ENCODE peak calls at places on chromosome 19, in nine cellular contexts. G, J, K, F, X, H, M, Q and D are unnamed samples.
A peak's percentile ranks its signal among the peaks of the same experiment; 100 is the strongest.

GRCh38 chr19:46218160-46218559 is 11.4 kb upstream of the IGFL1 start:
- DNase-seq in F (peak; percentile 31), G (peak; percentile 38), X (no peak), H (peak; percentile 32), Q (no peak), K (peak; percentile 89), M (peak; percentile 59), J (no peak), D (no peak)

GRCh38 chr19:3554254-3555083 is 2.9 kb downstream of the MFSD12 start:
- DNase-seq in X (no peak), F (no peak), K (no peak), M (no peak), G (no peak), Q (peak; percentile 77), H (no peak), J (no peak), D (no peak)

GRCh38 chr19:38207543-38207942 is 16.5 kb downstream of the DPF1 start:
- DNase-seq in H (no peak), M (no peak), X (no peak), J (no peak), G (no peak), Q (no peak), K (no peak), F (no peak), D (no peak)

GRCh38 chr19:16824658-16825311 is 4.4 kb upstream of the SIN3B start:
- DNase-seq in H (peak; percentile 35), Q (no peak), F (no peak), K (peak; percentile 18), X (peak; percentile 81), G (no peak), M (peak; percentile 29), J (no peak), D (peak; percentile 59)

GRCh38 chr19:20359933-20360720 is 193.1 kb downstream of the ZNF486 start:
- DNase-seq in F (no peak), K (peak; percentile 47), M (no peak), Q (no peak), X (no peak), G (no peak), H (no peak), J (no peak), D (no peak)

GRCh38 chr19:47435196-47435595 is 15.9 kb upstream of the MEIS3 start:
- DNase-seq in J (no peak), K (no peak), X (no peak), H (no peak), G (no peak), Q (no peak), F (no peak), M (no peak), D (no peak)

GRCh38 chr19:16335226-16335625 is 10.6 kb downstream of the KLF2 start:
- DNase-seq in X (no peak), F (no peak), M (no peak), K (no peak), H (no peak), J (no peak), G (no peak), Q (peak; percentile 82), D (no peak)

GRCh38 chr19:3210347-3211017 is 14.0 kb upstream of the CELF5 start:
- DNase-seq in M (peak; percentile 35), H (peak; percentile 9), F (peak; percentile 39), X (no peak), G (peak; percentile 34), J (no peak), K (peak; percentile 61), Q (peak; percentile 91), D (peak; percentile 15)

GRCh38 chr19:49431330-49431749 is 6.2 kb downstream of the GFY start:
- DNase-seq in K (no peak), J (no peak), X (no peak), M (no peak), H (no peak), Q (no peak), G (no peak), F (no peak), D (no peak)

GRCh38 chr19:30361721-30362120 is 10.5 kb upstream of the ZNF536 start:
- DNase-seq in F (no peak), X (no peak), K (no peak), G (no peak), H (no peak), J (no peak), Q (no peak), M (no peak), D (no peak)

GRCh38 chr19:49889687-49890348 is 6.9 kb downstream of the IL4I1 start:
- DNase-seq in J (no peak), Q (peak; percentile 92), K (peak; percentile 91), M (peak; percentile 85), X (peak; percentile 60), G (peak; percentile 88), F (peak; percentile 78), H (peak; percentile 63), D (peak; percentile 90)

GRCh38 chr19:7211191-7211988 is 82.8 kb downstream of the INSR start:
- DNase-seq in K (no peak), F (peak; percentile 83), J (no peak), H (peak; percentile 90), G (no peak), M (peak; percentile 85), X (no peak), Q (peak; percentile 79), D (no peak)

GRCh38 chr19:56507446-56508281 is at the start of gene ZNF471:
- DNase-seq in F (peak; percentile 99), H (peak; percentile 98), J (peak; percentile 96), K (peak; percentile 96), X (peak; percentile 98), G (peak; percentile 93), M (peak; percentile 99), Q (peak; percentile 97), D (peak; percentile 100)

GRCh38 chr19:6058411-6059201 is 51.7 kb downstream of the RFX2 start:
- DNase-seq in H (no peak), M (no peak), J (no peak), G (no peak), Q (no peak), F (no peak), X (no peak), K (no peak), D (no peak)

GRCh38 chr19:44687898-44688297 is 11.1 kb upstream of the CEACAM16 start:
- DNase-seq in X (no peak), H (no peak), J (no peak), G (no peak), K (no peak), F (no peak), M (no peak), Q (no peak), D (no peak)

GRCh38 chr19:46946090-46946489 is 73.5 kb upstream of the NPAS1 start:
- DNase-seq in M (no peak), F (no peak), G (no peak), Q (no peak), X (no peak), K (no peak), J (no peak), H (no peak), D (no peak)

GRCh38 chr19:18853755-18854427 is 22.1 kb downstream of the UPF1 start:
- DNase-seq in K (no peak), J (no peak), X (no peak), F (no peak), H (no peak), Q (peak; percentile 75), M (no peak), G (no peak), D (peak; percentile 21)
- TF ChIP-seq CTCF in K (peak; percentile 4), J (no peak), X (no peak), F (no peak), H (no peak), Q (no peak), M (no peak), G (no peak), D (no peak)

GRCh38 chr19:28349604-28350003 is 863.3 kb downstream of the UQCRFS1 start:
- DNase-seq in F (no peak), X (no peak), G (no peak), K (no peak), J (no peak), Q (no peak), M (no peak), H (no peak), D (no peak)

GRCh38 chr19:28351761-28352160 is 861.2 kb downstream of the UQCRFS1 start:
- DNase-seq in H (peak; percentile 17), M (no peak), G (no peak), K (no peak), Q (no peak), X (peak; percentile 71), F (no peak), J (no peak), D (peak; percentile 1)

GRCh38 chr19:28345811-28346210 is 867.1 kb downstream of the UQCRFS1 start:
- DNase-seq in H (peak; percentile 59), J (no peak), K (no peak), M (no peak), Q (no peak), F (no peak), X (peak; percentile 35), G (no peak), D (no peak)

GRCh38 chr19:28350673-28351072 is 862.3 kb downstream of the UQCRFS1 start:
- DNase-seq in X (no peak), H (no peak), F (no peak), K (no peak), Q (no peak), G (no peak), J (no peak), M (no peak), D (no peak)

DNA sequence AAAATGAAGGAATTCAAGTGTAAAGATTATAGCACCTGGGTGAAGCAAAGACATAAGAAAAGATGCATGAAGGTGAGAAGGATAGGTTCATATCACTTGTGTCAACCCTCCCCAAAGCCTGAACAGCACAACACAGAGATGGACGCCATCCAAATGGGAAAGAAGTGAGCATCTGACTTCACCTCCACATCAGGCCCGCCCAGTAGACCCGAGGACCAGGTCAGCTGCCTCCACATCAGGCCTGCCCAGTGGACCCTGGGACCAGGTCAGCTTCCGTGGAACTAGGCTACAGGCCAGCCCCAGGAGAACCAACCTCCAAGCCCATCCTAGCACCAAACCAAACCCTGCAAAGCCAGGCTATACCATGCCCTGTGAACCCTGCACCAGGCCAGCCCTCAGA is 862.9 kb downstream of the UQCRFS1 start:
- DNase-seq in X (no peak), J (no peak), F (no peak), H (no peak), G (no peak), M (no peak), K (no peak), Q (no peak), D (no peak)
- H3K4me3 ChIP-seq in X (no peak overlapping the region), J (no peak overlapping the region), F (no peak overlapping the region), H (no peak overlapping the region), G (no peak overlapping the region), M (no peak overlapping the region), K (no peak overlapping the region), Q (no peak overlapping the region), D (no peak overlapping the region)

DNA sequence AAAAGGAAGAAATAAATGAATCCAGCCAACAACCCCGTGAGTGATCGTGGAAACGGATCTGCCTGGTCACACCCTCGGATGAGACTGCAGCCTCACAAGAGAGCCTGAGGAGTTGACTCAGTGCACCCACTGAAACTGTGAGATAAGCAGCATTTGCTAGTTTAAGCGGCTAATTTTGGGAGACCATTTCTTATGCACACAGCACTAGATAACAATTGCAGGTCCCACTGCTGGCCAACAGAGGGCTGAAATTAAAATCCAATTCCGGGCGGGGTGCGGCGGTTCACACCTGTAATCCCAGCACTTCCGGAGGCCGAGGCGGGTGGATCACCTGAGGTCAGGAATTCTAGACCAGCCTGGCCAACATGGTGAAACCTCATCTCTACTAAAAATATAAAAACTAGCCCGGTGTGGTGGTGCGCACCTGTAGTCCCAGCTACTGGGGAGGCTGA is 3.6 kb downstream of the UQCR11 start:
- DNase-seq in K (no peak), F (no peak), M (no peak), X (no peak), G (no peak), Q (no peak), H (no peak), J (no peak), D (no peak)
- TF ChIP-seq CTCF in K (peak; percentile 14), F (peak; percentile 21), M (peak; percentile 16), X (peak; percentile 10), G (no peak), Q (no peak), H (peak; percentile 18), J (no peak), D (no peak)

GRCh38 chr19:13011653-13012389 is 16.5 kb downstream of the NFIX start:
- DNase-seq in Q (no peak), G (no peak), X (no peak), H (no peak), F (no peak), J (no peak), M (no peak), K (no peak), D (no peak)
- H3K4me3 ChIP-seq in Q (peak overlapping the region; percentile 32), G (no peak overlapping the region), X (no peak overlapping the region), H (no peak overlapping the region), F (no peak overlapping the region), J (peak overlapping the region; percentile 81), M (no peak overlapping the region), K (no peak overlapping the region), D (no peak overlapping the region)